ENCODE peak calls at places on chromosomes 1 and 21, in ten cellular contexts. B, P, U, Y, Q, N, T, I, Z and C are unnamed samples.

GRCh38 chr21:39062196-39062900 is 120.9 kb downstream of the PSMG1 start:
- DNase-seq in B (no peak), P (no peak), U (no peak), Y (no peak), Q (no peak), N (no peak), T (no peak), I (no peak), Z (no peak), C (no peak)

GRCh38 chr1:41898191-41898713 is 20.5 kb downstream of the HIVEP3 start:
- DNase-seq in B (peak), P (no peak), U (no peak), Y (no peak), Q (peak), N (peak), T (no peak), I (no peak), Z (peak), C (no peak)

GRCh38 chr1:42385283-42385682 is 4.7 kb downstream of the RIMKLA start:
- DNase-seq in B (peak), P (no peak), U (no peak), Y (no peak), Q (peak), N (peak), T (no peak), I (no peak), Z (peak), C (no peak)

GRCh38 chr21:37767984-37768383 is 148.3 kb downstream of the KCNJ6 start:
- DNase-seq in B (no peak), P (no peak), U (no peak), Y (no peak), Q (no peak), N (peak), T (no peak), I (no peak), Z (no peak), C (no peak)

GRCh38 chr1:91857557-91858239 is 28.3 kb downstream of the TGFBR3 start:
- DNase-seq in B (no peak), P (no peak), U (no peak), Y (no peak), Q (no peak), N (no peak), T (no peak), I (no peak), Z (no peak), C (no peak)

GRCh38 chr1:54996359-54996868 is 2.3 kb upstream of the BSND start:
- DNase-seq in B (peak), P (peak), U (peak), Y (peak), Q (peak), N (peak), T (peak), I (peak), Z (peak), C (peak)

GRCh38 chr1:91583326-91583755 is 82.7 kb downstream of the CDC7 start:
- DNase-seq in B (no peak), P (no peak), U (no peak), Y (no peak), Q (no peak), N (peak), T (no peak), I (no peak), Z (peak), C (no peak)

GRCh38 chr1:17212487-17213121 is 7.7 kb downstream of the PADI1 start:
- DNase-seq in B (peak), P (no peak), U (peak), Y (no peak), Q (no peak), N (peak), T (no peak), I (peak), Z (peak), C (no peak)

GRCh38 chr1:222644649-222645005 is 26.7 kb downstream of the MIA3 start:
- DNase-seq in B (peak), P (no peak), U (no peak), Y (no peak), Q (no peak), N (peak), T (no peak), I (no peak), Z (peak), C (no peak)

GRCh38 chr1:91123773-91124172 is 101.9 kb upstream of the ZNF644 start:
- DNase-seq in B (no peak), P (no peak), U (no peak), Y (no peak), Q (no peak), N (no peak), T (no peak), I (no peak), Z (no peak), C (no peak)

GRCh38 chr1:41711581-41711980 is 207.1 kb downstream of the HIVEP3 start:
- DNase-seq in B (no peak), P (no peak), U (no peak), Y (peak), Q (no peak), N (no peak), T (no peak), I (no peak), Z (no peak), C (no peak)

GRCh38 chr1:119783354-119784126 is 14.8 kb upstream of the HMGCS2 start:
- DNase-seq in B (peak), P (no peak), U (no peak), Y (no peak), Q (no peak), N (peak), T (no peak), I (no peak), Z (peak), C (no peak)

GRCh38 chr21:38804617-38805281 is 980 bp upstream of the ETS2 start:
- DNase-seq in B (no peak), P (peak), U (peak), Y (no peak), Q (peak), N (peak), T (peak), I (peak), Z (no peak), C (peak)

GRCh38 chr1:19654886-19655717 is 9.6 kb upstream of the HTR6 start:
- DNase-seq in B (no peak), P (no peak), U (no peak), Y (no peak), Q (no peak), N (no peak), T (no peak), I (no peak), Z (no peak), C (no peak)

GRCh38 chr21:42234464-42235241 is 15.7 kb downstream of the ABCG1 start:
- DNase-seq in B (peak), P (peak), U (peak), Y (peak), Q (peak), N (no peak), T (peak), I (peak), Z (peak), C (peak)

GRCh38 chr1:92298573-92299476 is at the start of the genes GLMN and RPAP2:
- DNase-seq in B (peak), P (peak), U (peak), Y (peak), Q (peak), N (peak), T (peak), I (peak), Z (peak), C (peak)

GRCh38 chr1:16166117-16166516 is 10.2 kb upstream of the EPHA2 start:
- DNase-seq in B (no peak), P (no peak), U (no peak), Y (no peak), Q (no peak), N (no peak), T (no peak), I (no peak), Z (no peak), C (no peak)

GRCh38 chr1:15346356-15347030 is 63.2 kb upstream of the EFHD2 start:
- DNase-seq in B (no peak), P (no peak), U (no peak), Y (no peak), Q (no peak), N (peak), T (no peak), I (no peak), Z (no peak), C (no peak)

GRCh38 chr1:26733392-26733791 is 37.6 kb downstream of the ARID1A start:
- DNase-seq in B (no peak), P (no peak), U (no peak), Y (no peak), Q (no peak), N (no peak), T (no peak), I (no peak), Z (no peak), C (no peak)

GRCh38 chr1:12095822-12096263 is 32.7 kb downstream of the TNFRSF8 start:
- DNase-seq in B (peak), P (no peak), U (no peak), Y (no peak), Q (peak), N (peak), T (no peak), I (no peak), Z (peak), C (no peak)

DNA sequence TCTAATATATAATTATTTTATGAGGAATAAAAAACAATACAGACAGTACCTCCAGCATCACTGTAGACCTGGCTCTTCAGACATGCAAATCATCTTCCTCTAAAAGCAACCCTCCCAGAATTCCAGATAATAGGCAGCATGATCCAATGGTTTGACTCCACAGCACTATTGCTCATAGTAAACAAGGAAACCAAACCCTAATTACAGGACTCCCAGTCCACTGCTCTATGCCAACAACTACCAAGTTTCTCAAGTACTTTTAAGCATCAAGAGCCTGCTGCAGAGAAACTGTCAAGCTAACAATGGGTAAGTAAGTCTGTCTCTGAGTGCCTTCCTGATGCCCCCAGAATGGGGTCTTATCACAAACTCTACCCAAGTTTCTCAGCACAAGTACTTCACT is 57.2 kb downstream of the EYA3 start:
- DNase-seq in B (peak), P (no peak), U (no peak), Y (no peak), Q (peak), N (peak), T (no peak), I (no peak), Z (peak), C (no peak)
- TF ChIP-seq CTCF in B (no peak), P (no peak), U (no peak), Y (no peak), Q (no peak), N (no peak), T (no peak), I (no peak), Z (no peak), C (no peak)

GRCh38 chr1:166822385-166822784 is 16.9 kb upstream of the POGK start:
- DNase-seq in B (no peak), P (no peak), U (no peak), Y (no peak), Q (peak), N (no peak), T (no peak), I (no peak), Z (no peak), C (no peak)
- TF ChIP-seq CTCF in B (peak), P (no peak), U (no peak), Y (no peak), Q (no peak), N (peak), T (peak), I (no peak), Z (peak), C (peak)

GRCh38 chr1:200307755-200308066 is 102.1 kb downstream of the ZNF281 start:
- DNase-seq in B (no peak), P (no peak), U (no peak), Y (no peak), Q (no peak), N (no peak), T (no peak), I (no peak), Z (no peak), C (no peak)
- TF ChIP-seq CTCF in B (no peak), P (no peak), U (no peak), Y (no peak), Q (peak), N (no peak), T (no peak), I (no peak), Z (no peak), C (no peak)

GRCh38 chr1:50279622-50280320 is 143.5 kb downstream of the DMRTA2 start:
- DNase-seq in B (peak), P (no peak), U (peak), Y (no peak), Q (peak), N (no peak), T (peak), I (no peak), Z (peak), C (peak)
- TF ChIP-seq CTCF in B (no peak), P (no peak), U (no peak), Y (no peak), Q (no peak), N (no peak), T (no peak), I (no peak), Z (no peak), C (no peak)

GRCh38 chr21:40355076-40355475 is 487.8 kb downstream of the PCP4 start:
- DNase-seq in B (no peak), P (no peak), U (no peak), Y (no peak), Q (no peak), N (no peak), T (no peak), I (no peak), Z (no peak), C (no peak)

GRCh38 chr21:40351006-40351405 is 483.8 kb downstream of the PCP4 start:
- DNase-seq in B (no peak), P (no peak), U (no peak), Y (no peak), Q (no peak), N (no peak), T (no peak), I (no peak), Z (no peak), C (no peak)

GRCh38 chr21:40356644-40357043 is 489.4 kb downstream of the PCP4 start:
- DNase-seq in B (no peak), P (no peak), U (no peak), Y (no peak), Q (no peak), N (no peak), T (no peak), I (no peak), Z (no peak), C (no peak)
- TF ChIP-seq CTCF in B (no peak), P (no peak), U (no peak), Y (no peak), Q (no peak), N (no peak), T (no peak), I (no peak), Z (no peak), C (peak)

GRCh38 chr21:45847870-45848269 is 133.7 kb upstream of the COL6A1 start:
- DNase-seq in B (no peak), P (no peak), U (no peak), Y (no peak), Q (no peak), N (no peak), T (no peak), I (no peak), Z (no peak), C (no peak)
- TF ChIP-seq CTCF in B (no peak), P (no peak), U (no peak), Y (no peak), Q (no peak), N (no peak), T (no peak), I (no peak), Z (no peak), C (no peak)